ENCODE peak calls at places on chromosomes 13 and 19, in ten cellular contexts. One of them, this sample, is unnamed.

GRCh38 chr13:111156421-111156820 is 41.3 kb downstream of the ARHGEF7 start:
- DNase-seq in vagina: no peak
- DNase-seq in HTR-8/SVneo: no peak
- DNase-seq in posterior cingulate gyrus: no peak
- DNase-seq in ELF-1: no peak
- DNase-seq in DMS153: no peak
- DNase-seq in hepatic stellate cell: no peak
- DNase-seq in stimulated activated CD4-positive, alpha-beta T cell treated with anti-CD3 and anti-CD28 coated beads, Interleukin-1b, Interleukin-23, amount 100 ng/mL, for 1 hour: no peak
- DNase-seq in spleen: no peak
- DNase-seq in left colon: no peak
- DNase-seq in this sample: no peak

GRCh38 chr13:113740661-113741060 is 18.4 kb upstream of the TMEM255B start:
- DNase-seq in hepatic stellate cell: no peak
- DNase-seq in spleen: peak; percentile 69
- DNase-seq in left colon: no peak
- DNase-seq in stimulated activated CD4-positive, alpha-beta T cell treated with anti-CD3 and anti-CD28 coated beads, Interleukin-1b, Interleukin-23, amount 100 ng/mL, for 1 hour: no peak
- DNase-seq in DMS153: no peak
- DNase-seq in ELF-1: no peak
- DNase-seq in vagina: no peak
- DNase-seq in posterior cingulate gyrus: no peak
- DNase-seq in HTR-8/SVneo: no peak
- DNase-seq in this sample: no peak

GRCh38 chr19:18832331-18833140 is 777 bp downstream of the UPF1 start:
- DNase-seq in posterior cingulate gyrus: no peak
- DNase-seq in hepatic stellate cell: peak; percentile 53
- DNase-seq in spleen: peak; percentile 83
- DNase-seq in vagina: no peak
- DNase-seq in ELF-1: peak; percentile 48
- DNase-seq in stimulated activated CD4-positive, alpha-beta T cell treated with anti-CD3 and anti-CD28 coated beads, Interleukin-1b, Interleukin-23, amount 100 ng/mL, for 1 hour: no peak
- DNase-seq in left colon: peak; percentile 53
- DNase-seq in HTR-8/SVneo: no peak
- DNase-seq in DMS153: no peak
- DNase-seq in this sample: peak; percentile 75

GRCh38 chr13:105702441-105702840 is 833.0 kb downstream of the EFNB2 start:
- DNase-seq in spleen: no peak
- DNase-seq in DMS153: no peak
- DNase-seq in stimulated activated CD4-positive, alpha-beta T cell treated with anti-CD3 and anti-CD28 coated beads, Interleukin-1b, Interleukin-23, amount 100 ng/mL, for 1 hour: no peak
- DNase-seq in ELF-1: no peak
- DNase-seq in HTR-8/SVneo: no peak
- DNase-seq in hepatic stellate cell: no peak
- DNase-seq in left colon: no peak
- DNase-seq in vagina: no peak
- DNase-seq in posterior cingulate gyrus: no peak
- DNase-seq in this sample: no peak

GRCh38 chr13:110419391-110419791 is 112.3 kb downstream of the COL4A2 start:
- DNase-seq in left colon: no peak
- DNase-seq in DMS153: no peak
- DNase-seq in stimulated activated CD4-positive, alpha-beta T cell treated with anti-CD3 and anti-CD28 coated beads, Interleukin-1b, Interleukin-23, amount 100 ng/mL, for 1 hour: no peak
- DNase-seq in ELF-1: no peak
- DNase-seq in spleen: no peak
- DNase-seq in vagina: no peak
- DNase-seq in posterior cingulate gyrus: no peak
- DNase-seq in HTR-8/SVneo: no peak
- DNase-seq in hepatic stellate cell: no peak
- DNase-seq in this sample: no peak

GRCh38 chr13:57340878-57341277 is 173.9 kb downstream of the PRR20E start:
- DNase-seq in posterior cingulate gyrus: no peak
- DNase-seq in left colon: no peak
- DNase-seq in vagina: no peak
- DNase-seq in DMS153: no peak
- DNase-seq in hepatic stellate cell: no peak
- DNase-seq in ELF-1: no peak
- DNase-seq in HTR-8/SVneo: no peak
- DNase-seq in spleen: no peak
- DNase-seq in stimulated activated CD4-positive, alpha-beta T cell treated with anti-CD3 and anti-CD28 coated beads, Interleukin-1b, Interleukin-23, amount 100 ng/mL, for 1 hour: no peak
- DNase-seq in this sample: no peak

GRCh38 chr13:41970022-41970421 is 9.1 kb upstream of the VWA8 start:
- DNase-seq in left colon: no peak
- DNase-seq in vagina: no peak
- DNase-seq in stimulated activated CD4-positive, alpha-beta T cell treated with anti-CD3 and anti-CD28 coated beads, Interleukin-1b, Interleukin-23, amount 100 ng/mL, for 1 hour: no peak
- DNase-seq in DMS153: no peak
- DNase-seq in ELF-1: no peak
- DNase-seq in HTR-8/SVneo: no peak
- DNase-seq in posterior cingulate gyrus: no peak
- DNase-seq in hepatic stellate cell: no peak
- DNase-seq in spleen: no peak
- DNase-seq in this sample: no peak

GRCh38 chr13:55571237-55571867 is 1569.4 kb upstream of the PRR20A start:
- DNase-seq in spleen: no peak
- DNase-seq in ELF-1: no peak
- DNase-seq in vagina: no peak
- DNase-seq in DMS153: no peak
- DNase-seq in HTR-8/SVneo: no peak
- DNase-seq in stimulated activated CD4-positive, alpha-beta T cell treated with anti-CD3 and anti-CD28 coated beads, Interleukin-1b, Interleukin-23, amount 100 ng/mL, for 1 hour: no peak
- DNase-seq in left colon: no peak
- DNase-seq in hepatic stellate cell: no peak
- DNase-seq in posterior cingulate gyrus: no peak
- DNase-seq in this sample: no peak

GRCh38 chr13:94390881-94391280 is 88.6 kb downstream of the DCT start:
- DNase-seq in posterior cingulate gyrus: no peak
- DNase-seq in hepatic stellate cell: no peak
- DNase-seq in left colon: no peak
- DNase-seq in ELF-1: no peak
- DNase-seq in DMS153: no peak
- DNase-seq in vagina: no peak
- DNase-seq in HTR-8/SVneo: no peak
- DNase-seq in spleen: no peak
- DNase-seq in stimulated activated CD4-positive, alpha-beta T cell treated with anti-CD3 and anti-CD28 coated beads, Interleukin-1b, Interleukin-23, amount 100 ng/mL, for 1 hour: no peak
- DNase-seq in this sample: no peak

GRCh38 chr13:50910483-50910805 is 853 bp downstream of the RNASEH2B start:
- DNase-seq in hepatic stellate cell: peak; percentile 44
- DNase-seq in HTR-8/SVneo: peak; percentile 18
- DNase-seq in stimulated activated CD4-positive, alpha-beta T cell treated with anti-CD3 and anti-CD28 coated beads, Interleukin-1b, Interleukin-23, amount 100 ng/mL, for 1 hour: no peak
- DNase-seq in posterior cingulate gyrus: peak; percentile 41
- DNase-seq in ELF-1: no peak
- DNase-seq in DMS153: no peak
- DNase-seq in vagina: no peak
- DNase-seq in left colon: no peak
- DNase-seq in spleen: no peak
- DNase-seq in this sample: peak; percentile 80

GRCh38 chr19:34373601-34374288 is 8.7 kb downstream of the GPI start:
- DNase-seq in vagina: no peak
- DNase-seq in spleen: no peak
- DNase-seq in left colon: no peak
- DNase-seq in ELF-1: no peak
- DNase-seq in hepatic stellate cell: no peak
- DNase-seq in DMS153: no peak
- DNase-seq in posterior cingulate gyrus: no peak
- DNase-seq in HTR-8/SVneo: no peak
- DNase-seq in stimulated activated CD4-positive, alpha-beta T cell treated with anti-CD3 and anti-CD28 coated beads, Interleukin-1b, Interleukin-23, amount 100 ng/mL, for 1 hour: no peak
- DNase-seq in this sample: no peak

This sample was measured in islet precursor cell.